ENCODE peak calls at places on chromosomes 4 and X, in eight cellular contexts. O, A, S, N, Y, M, K and W are unnamed samples.

GRCh38 chr4:23814606-23815005 is 75.2 kb downstream of the PPARGC1A start:
- DNase-seq in O (no peak), A (no peak), S (no peak), N (no peak), Y (no peak), M (no peak), K (no peak), W (no peak)

GRCh38 chr4:1767770-1768366 is 25.2 kb upstream of the FGFR3 start:
- DNase-seq in O (peak), A (no peak), S (no peak), N (peak), Y (peak), M (no peak), K (peak), W (no peak)

GRCh38 chr4:2059726-2060577 is 825 bp downstream of the NAT8L start:
- DNase-seq in O (no peak), A (no peak), S (no peak), N (no peak), Y (no peak), M (no peak), K (peak), W (no peak)

GRCh38 chrX:105845661-105846060 is 23.3 kb downstream of the NRK start:
- DNase-seq in O (no peak), A (no peak), S (no peak), N (no peak), Y (no peak), M (no peak), K (no peak), W (no peak)

GRCh38 chr4:25552580-25553271 is 102.9 kb upstream of the SLC34A2 start:
- DNase-seq in O (no peak), A (no peak), S (no peak), N (peak), Y (no peak), M (peak), K (no peak), W (no peak)

GRCh38 chr4:24477919-24478318 is 106.4 kb downstream of the DHX15 start:
- DNase-seq in O (no peak), A (no peak), S (no peak), N (no peak), Y (no peak), M (no peak), K (peak), W (no peak)

GRCh38 chrX:9859711-9860555 is 73.7 kb downstream of the SHROOM2 start:
- DNase-seq in O (no peak), A (no peak), S (no peak), N (no peak), Y (no peak), M (no peak), K (peak), W (no peak)

GRCh38 chrX:68163446-68163845 is 269.8 kb downstream of the OPHN1 start:
- DNase-seq in O (no peak), A (no peak), S (no peak), N (no peak), Y (no peak), M (no peak), K (peak), W (no peak)

GRCh38 chr4:127249066-127249766 is 383.5 kb upstream of the INTU start:
- DNase-seq in O (no peak), A (no peak), S (no peak), N (no peak), Y (no peak), M (no peak), K (peak), W (no peak)

GRCh38 chr4:37461801-37462200 is 217.3 kb downstream of the NWD2 start:
- DNase-seq in O (no peak), A (no peak), S (no peak), N (no peak), Y (no peak), M (no peak), K (no peak), W (no peak)

GRCh38 chr4:168183717-168184571 is 91.6 kb downstream of the ANXA10 start:
- DNase-seq in O (no peak), A (no peak), S (no peak), N (peak), Y (peak), M (no peak), K (peak), W (no peak)

GRCh38 chr4:101790521-101791188 is at the start of gene BANK1:
- DNase-seq in O (peak), A (peak), S (peak), N (peak), Y (no peak), M (peak), K (peak), W (peak)

GRCh38 chr4:41268721-41269517 is 12.2 kb downstream of the UCHL1 start:
- DNase-seq in O (no peak), A (no peak), S (no peak), N (no peak), Y (no peak), M (no peak), K (no peak), W (no peak)

GRCh38 chrX:49287665-49288064 is 15.8 kb upstream of the GAGE10 start:
- DNase-seq in O (no peak), A (peak), S (no peak), N (no peak), Y (no peak), M (peak), K (no peak), W (no peak)

GRCh38 chrX:143094501-143095110 is 68.9 kb downstream of the SPANXN4 start:
- DNase-seq in O (no peak), A (no peak), S (no peak), N (no peak), Y (no peak), M (no peak), K (no peak), W (no peak)

GRCh38 chr4:46270986-46271596 is 118.8 kb downstream of the GABRA2 start:
- DNase-seq in O (peak), A (no peak), S (no peak), N (no peak), Y (no peak), M (no peak), K (peak), W (no peak)

GRCh38 chrX:16770970-16771482 is 15.2 kb upstream of the TXLNG start:
- DNase-seq in O (no peak), A (no peak), S (no peak), N (no peak), Y (no peak), M (no peak), K (no peak), W (no peak)

GRCh38 chr4:140800686-140801085 is 44.5 kb upstream of the TBC1D9 start:
- DNase-seq in O (no peak), A (no peak), S (no peak), N (no peak), Y (no peak), M (no peak), K (no peak), W (no peak)

GRCh38 chrX:140507982-140508305 is 3.1 kb upstream of the SOX3 start:
- DNase-seq in O (no peak), A (no peak), S (no peak), N (no peak), Y (no peak), M (no peak), K (no peak), W (no peak)

GRCh38 chr4:107248571-107248970 is 212.5 kb upstream of the DKK2 start:
- DNase-seq in O (no peak), A (no peak), S (no peak), N (no peak), Y (no peak), M (no peak), K (peak), W (no peak)

GRCh38 chrX:133523094-133523493 is 107.8 kb upstream of the GPC4 start:
- DNase-seq in O (no peak), A (no peak), S (no peak), N (no peak), Y (peak), M (no peak), K (no peak), W (no peak)

GRCh38 chr4:106868381-106869035 is 167.6 kb downstream of the DKK2 start:
- DNase-seq in O (no peak), A (no peak), S (no peak), N (no peak), Y (peak), M (no peak), K (peak), W (no peak)

GRCh38 chr4:20253799-20254409 is 2.2 kb downstream of the SLIT2 start:
- DNase-seq in O (no peak), A (no peak), S (no peak), N (no peak), Y (no peak), M (peak), K (peak), W (no peak)

GRCh38 chrX:102712216-102712966 is at the start of gene GPRASP2:
- DNase-seq in O (peak), A (no peak), S (peak), N (no peak), Y (no peak), M (no peak), K (peak), W (no peak)

GRCh38 chrX:139924696-139925094 is 8.2 kb downstream of the ATP11C start:
- DNase-seq in O (no peak), A (no peak), S (no peak), N (no peak), Y (no peak), M (no peak), K (no peak), W (no peak)

GRCh38 chr4:24372915-24373314 is 211.4 kb downstream of the DHX15 start:
- DNase-seq in O (no peak), A (no peak), S (no peak), N (no peak), Y (no peak), M (no peak), K (no peak), W (no peak)

GRCh38 chr4:82851902-82852750 is 38.8 kb downstream of the SEC31A start:
- DNase-seq in O (peak), A (peak), S (no peak), N (no peak), Y (no peak), M (no peak), K (peak), W (peak)

GRCh38 chr4:51858605-51859211 is 15.8 kb downstream of the DCUN1D4 start:
- DNase-seq in O (no peak), A (no peak), S (no peak), N (no peak), Y (no peak), M (no peak), K (peak), W (no peak)

GRCh38 chr4:140296335-140296753 is 77.1 kb upstream of the SCOC start:
- DNase-seq in O (peak), A (no peak), S (no peak), N (peak), Y (peak), M (peak), K (peak), W (no peak)

GRCh38 chr4:42142586-42142985 is 9.9 kb downstream of the BEND4 start:
- DNase-seq in O (no peak), A (no peak), S (no peak), N (no peak), Y (no peak), M (no peak), K (no peak), W (no peak)

GRCh38 chrX:100895365-100896075 is 21.4 kb upstream of the NOX1 start:
- DNase-seq in O (peak), A (no peak), S (no peak), N (no peak), Y (peak), M (peak), K (peak), W (peak)

GRCh38 chrX:2811271-2811670 is 17.5 kb upstream of the GYG2 start:
- DNase-seq in O (no peak), A (no peak), S (no peak), N (no peak), Y (peak), M (no peak), K (no peak), W (no peak)

GRCh38 chr4:5972571-5972970 is 45.7 kb downstream of the C4orf50 start:
- DNase-seq in O (no peak), A (no peak), S (no peak), N (no peak), Y (no peak), M (no peak), K (no peak), W (no peak)

GRCh38 chrX:48492293-48492910 is 16.4 kb upstream of the PORCN start:
- DNase-seq in O (no peak), A (no peak), S (no peak), N (no peak), Y (no peak), M (no peak), K (peak), W (no peak)

GRCh38 chr4:185592438-185592837 is 57.1 kb upstream of the PDLIM3 start:
- DNase-seq in O (no peak), A (no peak), S (no peak), N (no peak), Y (no peak), M (no peak), K (no peak), W (no peak)

GRCh38 chr4:62087706-62088105 is 887.6 kb downstream of the ADGRL3 start:
- DNase-seq in O (no peak), A (no peak), S (no peak), N (no peak), Y (no peak), M (no peak), K (no peak), W (no peak)

GRCh38 chrX:368811-369562 is 17.7 kb downstream of the PPP2R3B start:
- DNase-seq in O (no peak), A (no peak), S (no peak), N (peak), Y (no peak), M (no peak), K (peak), W (no peak)